ENCODE peak calls at places on chromosomes 6 and 20, in nine cellular contexts. One of them, this sample, is unnamed.

GRCh38 chr20:19783966-19784401 is 25.9 kb downstream of the RIN2 start:
- DNase-seq in mesothelial cell of epicardium: no peak
- DNase-seq in naive thymus-derived CD4-positive, alpha-beta T cell: no peak
- DNase-seq in GM12878: no peak
- DNase-seq in LHCN-M2: peak
- DNase-seq in endothelial cell: no peak
- DNase-seq in fibroblast of the aortic adventitia: peak
- DNase-seq in ELR: peak
- DNase-seq in NCI-H1436: no peak
- DNase-seq in this sample: no peak

GRCh38 chr20:35583636-35584560 is 31.7 kb upstream of the SPAG4 start:
- DNase-seq in mesothelial cell of epicardium: no peak
- DNase-seq in naive thymus-derived CD4-positive, alpha-beta T cell: no peak
- DNase-seq in GM12878: no peak
- DNase-seq in LHCN-M2: no peak
- DNase-seq in endothelial cell: no peak
- DNase-seq in fibroblast of the aortic adventitia: no peak
- DNase-seq in ELR: no peak
- DNase-seq in NCI-H1436: no peak
- DNase-seq in this sample: no peak

GRCh38 chr6:47278545-47278944 is 31.2 kb downstream of the TNFRSF21 start:
- DNase-seq in mesothelial cell of epicardium: no peak
- DNase-seq in naive thymus-derived CD4-positive, alpha-beta T cell: no peak
- DNase-seq in GM12878: no peak
- DNase-seq in LHCN-M2: peak
- DNase-seq in endothelial cell: no peak
- DNase-seq in fibroblast of the aortic adventitia: peak
- DNase-seq in ELR: no peak
- DNase-seq in NCI-H1436: no peak
- DNase-seq in this sample: no peak

GRCh38 chr6:160679402-160679769 is 15.3 kb upstream of the LPA start:
- DNase-seq in mesothelial cell of epicardium: peak
- DNase-seq in naive thymus-derived CD4-positive, alpha-beta T cell: no peak
- DNase-seq in GM12878: no peak
- DNase-seq in LHCN-M2: no peak
- DNase-seq in endothelial cell: peak
- DNase-seq in fibroblast of the aortic adventitia: no peak
- DNase-seq in ELR: no peak
- DNase-seq in NCI-H1436: no peak
- DNase-seq in this sample: peak

GRCh38 chr6:15547379-15547778 is 115.4 kb downstream of the DTNBP1 start:
- DNase-seq in mesothelial cell of epicardium: no peak
- DNase-seq in naive thymus-derived CD4-positive, alpha-beta T cell: no peak
- DNase-seq in GM12878: no peak
- DNase-seq in LHCN-M2: no peak
- DNase-seq in endothelial cell: no peak
- DNase-seq in fibroblast of the aortic adventitia: no peak
- DNase-seq in ELR: no peak
- DNase-seq in NCI-H1436: no peak
- DNase-seq in this sample: no peak

GRCh38 chr20:42996141-42996540 is 193.6 kb downstream of the PTPRT start:
- DNase-seq in mesothelial cell of epicardium: no peak
- DNase-seq in naive thymus-derived CD4-positive, alpha-beta T cell: no peak
- DNase-seq in GM12878: no peak
- DNase-seq in LHCN-M2: no peak
- DNase-seq in endothelial cell: no peak
- DNase-seq in fibroblast of the aortic adventitia: no peak
- DNase-seq in ELR: no peak
- DNase-seq in NCI-H1436: no peak
- DNase-seq in this sample: no peak

GRCh38 chr6:84027340-84028183 is 6.0 kb upstream of the MRAP2 start:
- DNase-seq in mesothelial cell of epicardium: peak
- DNase-seq in naive thymus-derived CD4-positive, alpha-beta T cell: no peak
- DNase-seq in GM12878: no peak
- DNase-seq in LHCN-M2: peak
- DNase-seq in endothelial cell: no peak
- DNase-seq in fibroblast of the aortic adventitia: peak
- DNase-seq in ELR: peak
- DNase-seq in NCI-H1436: no peak
- DNase-seq in this sample: no peak

GRCh38 chr20:62302341-62303048 is at the start of gene ADRM1:
- DNase-seq in mesothelial cell of epicardium: peak
- DNase-seq in naive thymus-derived CD4-positive, alpha-beta T cell: peak
- DNase-seq in GM12878: peak
- DNase-seq in LHCN-M2: peak
- DNase-seq in endothelial cell: peak
- DNase-seq in fibroblast of the aortic adventitia: peak
- DNase-seq in ELR: peak
- DNase-seq in NCI-H1436: peak
- DNase-seq in this sample: peak

GRCh38 chr6:111580826-111581505 is 24.7 kb downstream of the TRAF3IP2 start:
- DNase-seq in mesothelial cell of epicardium: no peak
- DNase-seq in naive thymus-derived CD4-positive, alpha-beta T cell: no peak
- DNase-seq in GM12878: no peak
- DNase-seq in LHCN-M2: peak
- DNase-seq in endothelial cell: no peak
- DNase-seq in fibroblast of the aortic adventitia: no peak
- DNase-seq in ELR: no peak
- DNase-seq in NCI-H1436: no peak
- DNase-seq in this sample: no peak

GRCh38 chr6:117264487-117265424 is 602 bp upstream of the VGLL2 start:
- DNase-seq in mesothelial cell of epicardium: peak
- DNase-seq in naive thymus-derived CD4-positive, alpha-beta T cell: no peak
- DNase-seq in GM12878: no peak
- DNase-seq in LHCN-M2: no peak
- DNase-seq in endothelial cell: peak
- DNase-seq in fibroblast of the aortic adventitia: peak
- DNase-seq in ELR: peak
- DNase-seq in NCI-H1436: no peak
- DNase-seq in this sample: peak

GRCh38 chr20:64115171-64115911 is 8.0 kb upstream of the NPBWR2 start:
- DNase-seq in mesothelial cell of epicardium: peak
- DNase-seq in naive thymus-derived CD4-positive, alpha-beta T cell: no peak
- DNase-seq in GM12878: no peak
- DNase-seq in LHCN-M2: no peak
- DNase-seq in endothelial cell: no peak
- DNase-seq in fibroblast of the aortic adventitia: no peak
- DNase-seq in ELR: no peak
- DNase-seq in NCI-H1436: no peak
- DNase-seq in this sample: no peak

GRCh38 chr6:3962897-3963296 is 113.7 kb downstream of the FAM50B start:
- DNase-seq in mesothelial cell of epicardium: no peak
- DNase-seq in naive thymus-derived CD4-positive, alpha-beta T cell: no peak
- DNase-seq in GM12878: no peak
- DNase-seq in LHCN-M2: peak
- DNase-seq in endothelial cell: no peak
- DNase-seq in fibroblast of the aortic adventitia: no peak
- DNase-seq in ELR: no peak
- DNase-seq in NCI-H1436: no peak
- DNase-seq in this sample: no peak

GRCh38 chr6:27825025-27825823 is 87.0 kb downstream of the OR2B2 start:
- DNase-seq in mesothelial cell of epicardium: no peak
- DNase-seq in naive thymus-derived CD4-positive, alpha-beta T cell: no peak
- DNase-seq in GM12878: no peak
- DNase-seq in LHCN-M2: peak
- DNase-seq in endothelial cell: no peak
- DNase-seq in fibroblast of the aortic adventitia: no peak
- DNase-seq in ELR: peak
- DNase-seq in NCI-H1436: no peak
- DNase-seq in this sample: no peak

GRCh38 chr6:10627800-10628199 is 66.6 kb downstream of the C6orf52 start:
- DNase-seq in mesothelial cell of epicardium: no peak
- DNase-seq in naive thymus-derived CD4-positive, alpha-beta T cell: no peak
- DNase-seq in GM12878: no peak
- DNase-seq in LHCN-M2: no peak
- DNase-seq in endothelial cell: no peak
- DNase-seq in fibroblast of the aortic adventitia: no peak
- DNase-seq in ELR: no peak
- DNase-seq in NCI-H1436: no peak
- DNase-seq in this sample: no peak

GRCh38 chr20:47951521-47951951 is 166.3 kb upstream of the SULF2 start:
- DNase-seq in mesothelial cell of epicardium: no peak
- DNase-seq in naive thymus-derived CD4-positive, alpha-beta T cell: no peak
- DNase-seq in GM12878: no peak
- DNase-seq in LHCN-M2: no peak
- DNase-seq in endothelial cell: no peak
- DNase-seq in fibroblast of the aortic adventitia: no peak
- DNase-seq in ELR: peak
- DNase-seq in NCI-H1436: no peak
- DNase-seq in this sample: no peak

GRCh38 chr6:88238065-88238464 is 71.9 kb upstream of the CNR1 start:
- DNase-seq in mesothelial cell of epicardium: no peak
- DNase-seq in naive thymus-derived CD4-positive, alpha-beta T cell: no peak
- DNase-seq in GM12878: peak
- DNase-seq in LHCN-M2: no peak
- DNase-seq in endothelial cell: peak
- DNase-seq in fibroblast of the aortic adventitia: no peak
- DNase-seq in ELR: peak
- DNase-seq in NCI-H1436: no peak
- DNase-seq in this sample: no peak

GRCh38 chr6:30813623-30814136 is 69.3 kb upstream of the IER3 start:
- DNase-seq in mesothelial cell of epicardium: no peak
- DNase-seq in naive thymus-derived CD4-positive, alpha-beta T cell: no peak
- DNase-seq in GM12878: no peak
- DNase-seq in LHCN-M2: no peak
- DNase-seq in endothelial cell: no peak
- DNase-seq in fibroblast of the aortic adventitia: peak
- DNase-seq in ELR: peak
- DNase-seq in NCI-H1436: no peak
- DNase-seq in this sample: no peak

GRCh38 chr6:71727632-71728294 is 158.6 kb upstream of the RIMS1 start:
- DNase-seq in mesothelial cell of epicardium: no peak
- DNase-seq in naive thymus-derived CD4-positive, alpha-beta T cell: no peak
- DNase-seq in GM12878: peak
- DNase-seq in LHCN-M2: peak
- DNase-seq in endothelial cell: no peak
- DNase-seq in fibroblast of the aortic adventitia: no peak
- DNase-seq in ELR: no peak
- DNase-seq in NCI-H1436: no peak
- DNase-seq in this sample: no peak

GRCh38 chr6:90611543-90611864 is 24.6 kb upstream of the MAP3K7 start:
- DNase-seq in mesothelial cell of epicardium: no peak
- DNase-seq in naive thymus-derived CD4-positive, alpha-beta T cell: no peak
- DNase-seq in GM12878: no peak
- DNase-seq in LHCN-M2: no peak
- DNase-seq in endothelial cell: no peak
- DNase-seq in fibroblast of the aortic adventitia: no peak
- DNase-seq in ELR: no peak
- DNase-seq in NCI-H1436: no peak
- DNase-seq in this sample: no peak

GRCh38 chr6:90983462-90983861 is 396.6 kb upstream of the MAP3K7 start:
- DNase-seq in mesothelial cell of epicardium: no peak
- DNase-seq in naive thymus-derived CD4-positive, alpha-beta T cell: no peak
- DNase-seq in GM12878: no peak
- DNase-seq in LHCN-M2: no peak
- DNase-seq in endothelial cell: no peak
- DNase-seq in fibroblast of the aortic adventitia: no peak
- DNase-seq in ELR: no peak
- DNase-seq in NCI-H1436: no peak
- DNase-seq in this sample: no peak

GRCh38 chr20:48002517-48002970 is 217.3 kb upstream of the SULF2 start:
- DNase-seq in mesothelial cell of epicardium: no peak
- DNase-seq in naive thymus-derived CD4-positive, alpha-beta T cell: no peak
- DNase-seq in GM12878: peak
- DNase-seq in LHCN-M2: no peak
- DNase-seq in endothelial cell: no peak
- DNase-seq in fibroblast of the aortic adventitia: no peak
- DNase-seq in ELR: no peak
- DNase-seq in NCI-H1436: no peak
- DNase-seq in this sample: no peak

GRCh38 chr20:46255440-46256104 is 52.7 kb downstream of the CDH22 start:
- DNase-seq in mesothelial cell of epicardium: peak
- DNase-seq in naive thymus-derived CD4-positive, alpha-beta T cell: no peak
- DNase-seq in GM12878: no peak
- DNase-seq in LHCN-M2: no peak
- DNase-seq in endothelial cell: peak
- DNase-seq in fibroblast of the aortic adventitia: peak
- DNase-seq in ELR: no peak
- DNase-seq in NCI-H1436: peak
- DNase-seq in this sample: no peak

GRCh38 chr6:7112741-7113313 is 5.1 kb downstream of the RREB1 start:
- DNase-seq in mesothelial cell of epicardium: peak
- DNase-seq in naive thymus-derived CD4-positive, alpha-beta T cell: peak
- DNase-seq in GM12878: peak
- DNase-seq in LHCN-M2: no peak
- DNase-seq in endothelial cell: no peak
- DNase-seq in fibroblast of the aortic adventitia: no peak
- DNase-seq in ELR: no peak
- DNase-seq in NCI-H1436: no peak
- DNase-seq in this sample: no peak

GRCh38 chr6:164870175-164870574 is 439.2 kb downstream of the C6orf118 start:
- DNase-seq in mesothelial cell of epicardium: no peak
- DNase-seq in naive thymus-derived CD4-positive, alpha-beta T cell: no peak
- DNase-seq in GM12878: no peak
- DNase-seq in LHCN-M2: no peak
- DNase-seq in endothelial cell: no peak
- DNase-seq in fibroblast of the aortic adventitia: no peak
- DNase-seq in ELR: no peak
- DNase-seq in NCI-H1436: no peak
- DNase-seq in this sample: no peak

GRCh38 chr6:83952830-83953229 is 80.7 kb upstream of the MRAP2 start:
- DNase-seq in mesothelial cell of epicardium: no peak
- DNase-seq in naive thymus-derived CD4-positive, alpha-beta T cell: no peak
- DNase-seq in GM12878: no peak
- DNase-seq in LHCN-M2: no peak
- DNase-seq in endothelial cell: no peak
- DNase-seq in fibroblast of the aortic adventitia: peak
- DNase-seq in ELR: no peak
- DNase-seq in NCI-H1436: no peak
- DNase-seq in this sample: no peak

GRCh38 chr6:168159503-168159902 is 80.5 kb upstream of the FRMD1 start:
- DNase-seq in mesothelial cell of epicardium: no peak
- DNase-seq in naive thymus-derived CD4-positive, alpha-beta T cell: no peak
- DNase-seq in GM12878: no peak
- DNase-seq in LHCN-M2: no peak
- DNase-seq in endothelial cell: no peak
- DNase-seq in fibroblast of the aortic adventitia: no peak
- DNase-seq in ELR: no peak
- DNase-seq in NCI-H1436: no peak
- DNase-seq in this sample: no peak

GRCh38 chr6:52503344-52503747 is 73.5 kb downstream of the TRAM2 start:
- DNase-seq in mesothelial cell of epicardium: no peak
- DNase-seq in naive thymus-derived CD4-positive, alpha-beta T cell: no peak
- DNase-seq in GM12878: no peak
- DNase-seq in LHCN-M2: peak
- DNase-seq in endothelial cell: peak
- DNase-seq in fibroblast of the aortic adventitia: no peak
- DNase-seq in ELR: peak
- DNase-seq in NCI-H1436: peak
- DNase-seq in this sample: peak

GRCh38 chr20:63254536-63255384 is 497 bp upstream of the NKAIN4 start:
- DNase-seq in mesothelial cell of epicardium: no peak
- DNase-seq in naive thymus-derived CD4-positive, alpha-beta T cell: no peak
- DNase-seq in GM12878: no peak
- DNase-seq in LHCN-M2: no peak
- DNase-seq in endothelial cell: no peak
- DNase-seq in fibroblast of the aortic adventitia: no peak
- DNase-seq in ELR: no peak
- DNase-seq in NCI-H1436: no peak
- DNase-seq in this sample: peak

GRCh38 chr20:35796556-35796955 is 24.7 kb downstream of the PHF20 start:
- DNase-seq in mesothelial cell of epicardium: no peak
- DNase-seq in naive thymus-derived CD4-positive, alpha-beta T cell: peak
- DNase-seq in GM12878: no peak
- DNase-seq in LHCN-M2: no peak
- DNase-seq in endothelial cell: no peak
- DNase-seq in fibroblast of the aortic adventitia: no peak
- DNase-seq in ELR: no peak
- DNase-seq in NCI-H1436: no peak
- DNase-seq in this sample: no peak